ENCODE peak calls at places on chromosome 1, in six cellular contexts. I is nucleus accumbens, Q is fibroblast of villous mesenchyme, B is tibial artery, X is body of pancreas, M is amniotic stem cell. Z is an unnamed sample.

GRCh38 chr1:1391225-1391624 is 7.9 kb downstream of the CCNL2 start:
- DNase-seq in I (no peak), Q (no peak), B (no peak), X (no peak), M (no peak), Z (no peak)

GRCh38 chr1:53663525-53664300 is 75.3 kb downstream of the GLIS1 start:
- DNase-seq in I (no peak), Q (peak), B (no peak), X (no peak), M (no peak), Z (no peak)

GRCh38 chr1:238329671-238330070 is 438.9 kb upstream of the ZP4 start:
- DNase-seq in I (no peak), Q (no peak), B (no peak), X (no peak), M (no peak), Z (no peak)

GRCh38 chr1:9655127-9655723 is 3.7 kb downstream of the PIK3CD start:
- DNase-seq in I (no peak), Q (no peak), B (no peak), X (no peak), M (no peak), Z (no peak)

GRCh38 chr1:94332952-94333351 is 85.2 kb upstream of the ABCD3 start:
- DNase-seq in I (no peak), Q (no peak), B (no peak), X (no peak), M (no peak), Z (peak)

GRCh38 chr1:64042331-64043100 is 160.9 kb upstream of the UBE2U start:
- DNase-seq in I (no peak), Q (peak), B (peak), X (peak), M (peak), Z (peak)

GRCh38 chr1:204493882-204494280 is 724 bp downstream of the PIK3C2B start:
- DNase-seq in I (no peak), Q (peak), B (peak), X (peak), M (no peak), Z (peak)

GRCh38 chr1:232388363-232388762 is 241.6 kb downstream of the SIPA1L2 start:
- DNase-seq in I (no peak), Q (no peak), B (no peak), X (no peak), M (no peak), Z (no peak)

GRCh38 chr1:196380311-196380710 is 227.9 kb downstream of the KCNT2 start:
- DNase-seq in I (no peak), Q (no peak), B (no peak), X (no peak), M (no peak), Z (peak)

GRCh38 chr1:17826165-17826488 is 71.0 kb downstream of the ACTL8 start:
- DNase-seq in I (no peak), Q (peak), B (peak), X (peak), M (no peak), Z (peak)

GRCh38 chr1:181219938-181220337 is 131.4 kb downstream of the IER5 start:
- DNase-seq in I (no peak), Q (no peak), B (no peak), X (no peak), M (no peak), Z (no peak)

GRCh38 chr1:178713270-178713669 is 11.8 kb upstream of the RALGPS2 start:
- DNase-seq in I (no peak), Q (no peak), B (no peak), X (no peak), M (no peak), Z (peak)

GRCh38 chr1:174414205-174414604 is 33.6 kb upstream of the GPR52 start:
- DNase-seq in I (no peak), Q (no peak), B (no peak), X (no peak), M (no peak), Z (peak)

GRCh38 chr1:7560128-7560527 is 211.0 kb upstream of the VAMP3 start:
- DNase-seq in I (no peak), Q (no peak), B (no peak), X (no peak), M (no peak), Z (no peak)

GRCh38 chr1:96999191-96999590 is 277.6 kb downstream of the PTBP2 start:
- DNase-seq in I (no peak), Q (no peak), B (no peak), X (no peak), M (no peak), Z (no peak)

GRCh38 chr1:28887835-28888682 is 26.3 kb upstream of the EPB41 start:
- DNase-seq in I (no peak), Q (no peak), B (peak), X (peak), M (no peak), Z (no peak)

GRCh38 chr1:21523297-21523813 is 14.1 kb downstream of the ALPL start:
- DNase-seq in I (no peak), Q (no peak), B (no peak), X (no peak), M (no peak), Z (no peak)

GRCh38 chr1:211738709-211739301 is 63.4 kb upstream of the NEK2 start:
- DNase-seq in I (no peak), Q (no peak), B (no peak), X (no peak), M (no peak), Z (no peak)

GRCh38 chr1:24912359-24913273 is 17.5 kb downstream of the RUNX3 start:
- DNase-seq in I (no peak), Q (no peak), B (no peak), X (no peak), M (no peak), Z (peak)

GRCh38 chr1:26972390-26972789 is 12.1 kb upstream of the KDF1 start:
- DNase-seq in I (no peak), Q (no peak), B (no peak), X (no peak), M (no peak), Z (no peak)

GRCh38 chr1:164495915-164496314 is 63.1 kb upstream of the PBX1 start:
- DNase-seq in I (no peak), Q (no peak), B (no peak), X (no peak), M (no peak), Z (no peak)

GRCh38 chr1:1033009-1033587 is 13.2 kb downstream of the AGRN start:
- DNase-seq in I (peak), Q (peak), B (no peak), X (peak), M (peak), Z (peak)

GRCh38 chr1:1063945-1064831 is 9.9 kb downstream of the RNF223 start:
- DNase-seq in I (no peak), Q (peak), B (no peak), X (peak), M (peak), Z (peak)

GRCh38 chr1:15311886-15312285 is 64.9 kb downstream of the FHAD1 start:
- DNase-seq in I (no peak), Q (no peak), B (no peak), X (no peak), M (no peak), Z (peak)

Z was measured in mesenchymal stem cell.